ENCODE peak calls at places on chromosomes 12 and 14, in eight cellular contexts. S is cardiac fibroblast, A is foreskin fibroblast, M is GM23338, R is gastrocnemius medialis, B is A549, U is Panc1, F is WERI-Rb-1. H is an unnamed sample.

GRCh38 chr14:88316521-88316920 is 6.5 kb downstream of the KCNK10 start:
- DNase-seq in R (no peak), S (no peak), A (no peak), U (no peak), M (no peak), F (no peak), B (no peak), H (no peak)

GRCh38 chr12:107322063-107322462 is 228.7 kb upstream of the CRY1 start:
- DNase-seq in M (no peak), S (no peak), B (no peak), A (no peak), R (no peak), F (no peak), U (no peak), H (no peak)

GRCh38 chr14:44803239-44803905 is 158.4 kb downstream of the KLHL28 start:
- DNase-seq in S (peak), U (peak), M (peak), F (no peak), R (no peak), A (peak), B (peak), H (peak)

GRCh38 chr12:116236148-116236731 is 41.3 kb downstream of the MED13L start:
- DNase-seq in A (peak), M (peak), F (peak), U (peak), S (peak), B (peak), R (peak), H (peak)

GRCh38 chr12:120292411-120292660 is 633 bp upstream of the RNU4-2 start:
- DNase-seq in S (no peak), M (no peak), A (no peak), U (no peak), B (no peak), F (no peak), R (no peak), H (no peak)

GRCh38 chr12:4567073-4567881 is 5.3 kb downstream of the DYRK4 start:
- DNase-seq in S (no peak), F (no peak), U (no peak), B (no peak), M (no peak), R (no peak), A (no peak), H (no peak)

GRCh38 chr14:96177766-96178377 is 26.8 kb upstream of the BDKRB2 start:
- DNase-seq in R (no peak), M (no peak), S (no peak), B (no peak), F (no peak), U (no peak), A (peak), H (no peak)

GRCh38 chr12:15439459-15439858 is 117.2 kb downstream of the PTPRO start:
- DNase-seq in S (no peak), R (no peak), M (no peak), A (no peak), F (no peak), U (no peak), B (no peak), H (no peak)

GRCh38 chr14:24436355-24437019 is 6.1 kb downstream of the SDR39U1 start:
- DNase-seq in B (peak), R (no peak), M (peak), F (peak), U (no peak), A (peak), S (peak), H (peak)

GRCh38 chr12:51307655-51308593 is 16.1 kb downstream of the BIN2 start:
- DNase-seq in M (no peak), F (no peak), A (peak), R (no peak), U (peak), S (peak), B (peak), H (no peak)

GRCh38 chr12:12925383-12925782 is 26.6 kb downstream of the GPRC5D start:
- DNase-seq in F (no peak), A (no peak), B (no peak), U (no peak), R (no peak), M (no peak), S (no peak), H (no peak)

GRCh38 chr12:120249266-120249874 is 16.2 kb downstream of the PXN start:
- DNase-seq in U (no peak), R (no peak), B (no peak), M (no peak), F (no peak), S (no peak), A (no peak), H (no peak)

GRCh38 chr12:55797068-55797467 is 20.5 kb downstream of the SARNP start:
- DNase-seq in U (no peak), B (peak), F (peak), M (peak), S (peak), A (peak), R (no peak), H (no peak)

GRCh38 chr12:11716794-11717532 is 67.5 kb downstream of the ETV6 start:
- DNase-seq in R (no peak), F (no peak), M (no peak), B (no peak), A (peak), S (peak), U (no peak), H (no peak)

GRCh38 chr12:128259556-128260070 is 7.4 kb upstream of the TMEM132C start:
- DNase-seq in F (peak), B (peak), U (no peak), R (no peak), M (peak), A (no peak), S (peak), H (no peak)

GRCh38 chr12:50246873-50247612 is 36.3 kb downstream of the LIMA1 start:
- DNase-seq in U (peak), S (peak), F (no peak), B (peak), M (no peak), A (peak), R (peak), H (peak)

GRCh38 chr12:22526836-22527235 is 17.5 kb downstream of the C2CD5 start:
- DNase-seq in R (no peak), S (no peak), F (no peak), M (no peak), B (no peak), U (no peak), A (no peak), H (no peak)

GRCh38 chr12:132754555-132754954 is 7.1 kb downstream of the ANKLE2 start:
- DNase-seq in U (no peak), S (no peak), R (no peak), F (no peak), M (peak), A (no peak), B (peak), H (no peak)

GRCh38 chr14:49954171-49954631 is 61.3 kb downstream of the ARF6 start:
- DNase-seq in A (peak), R (peak), F (no peak), B (peak), S (peak), U (no peak), M (no peak), H (no peak)

GRCh38 chr14:49951946-49952345 is 59.1 kb downstream of the ARF6 start:
- DNase-seq in R (no peak), A (no peak), S (no peak), U (no peak), M (no peak), F (no peak), B (no peak), H (no peak)

GRCh38 chr14:49946320-49947141 is 53.6 kb downstream of the ARF6 start:
- DNase-seq in U (peak), R (no peak), M (no peak), A (peak), B (peak), S (peak), F (no peak), H (peak)

GRCh38 chr14:49953196-49953595 is 60.3 kb downstream of the ARF6 start:
- DNase-seq in U (no peak), F (no peak), S (no peak), B (no peak), R (no peak), A (no peak), M (no peak), H (no peak)

GRCh38 chr14:49950275-49951250 is 57.7 kb downstream of the ARF6 start:
- DNase-seq in U (no peak), A (no peak), F (no peak), B (no peak), R (no peak), S (peak), M (no peak), H (no peak)
- H3K4me3 ChIP-seq in U (no peak), A (no peak), F (no peak), B (no peak), R (no peak), S (no peak), M (no peak), H (no peak)

GRCh38 chr12:98224584-98225221 is 290.7 kb upstream of the TMPO start:
- DNase-seq in M (no peak), A (no peak), F (no peak), R (no peak), B (no peak), S (no peak), U (no peak), H (no peak)

GRCh38 chr12:98232753-98233385 is 282.5 kb upstream of the TMPO start:
- DNase-seq in A (no peak), B (no peak), M (no peak), F (no peak), U (no peak), R (no peak), S (no peak), H (no peak)

GRCh38 chr12:98229539-98229921 is 285.9 kb upstream of the TMPO start:
- DNase-seq in B (no peak), A (no peak), R (no peak), M (no peak), S (no peak), U (no peak), F (no peak), H (no peak)

GRCh38 chr12:98228619-98229538 is 286.5 kb upstream of the TMPO start:
- DNase-seq in U (no peak), M (no peak), S (no peak), B (no peak), R (no peak), A (no peak), F (no peak), H (no peak)

GRCh38 chr12:98227162-98227561 is 288.2 kb upstream of the TMPO start:
- DNase-seq in B (peak), F (peak), S (peak), R (no peak), M (peak), U (no peak), A (no peak), H (no peak)
- TF ChIP-seq CTCF in B (peak), F (peak), S (peak), R (no peak), M (peak), U (peak), A (peak), H (peak)

DNA sequence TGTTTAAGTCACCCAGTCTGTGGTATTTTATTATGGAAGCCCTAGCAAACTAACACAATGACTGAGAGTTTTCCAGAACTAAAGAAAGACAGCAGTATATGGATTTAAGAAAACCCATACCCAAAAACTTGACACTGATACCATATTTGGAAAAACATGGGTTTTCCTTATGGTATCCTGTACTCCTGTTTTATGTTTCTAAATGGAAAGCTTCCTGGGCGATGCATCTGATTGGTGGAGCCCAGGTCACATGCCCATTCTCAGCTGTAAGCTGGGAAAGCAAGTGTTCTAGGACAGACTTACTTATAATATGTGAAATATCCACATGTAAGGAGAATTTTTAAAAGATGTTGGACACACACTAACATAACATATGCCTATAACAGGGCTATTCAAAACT is 4.5 kb upstream of the RNASE4 start:
- DNase-seq in R (no peak), S (peak), B (peak), A (no peak), U (peak), F (no peak), M (peak), H (no peak)
- H3K4me3 ChIP-seq in R (no peak), S (no peak), B (no peak), A (no peak), U (peak), F (no peak), M (peak), H (no peak)

DNA sequence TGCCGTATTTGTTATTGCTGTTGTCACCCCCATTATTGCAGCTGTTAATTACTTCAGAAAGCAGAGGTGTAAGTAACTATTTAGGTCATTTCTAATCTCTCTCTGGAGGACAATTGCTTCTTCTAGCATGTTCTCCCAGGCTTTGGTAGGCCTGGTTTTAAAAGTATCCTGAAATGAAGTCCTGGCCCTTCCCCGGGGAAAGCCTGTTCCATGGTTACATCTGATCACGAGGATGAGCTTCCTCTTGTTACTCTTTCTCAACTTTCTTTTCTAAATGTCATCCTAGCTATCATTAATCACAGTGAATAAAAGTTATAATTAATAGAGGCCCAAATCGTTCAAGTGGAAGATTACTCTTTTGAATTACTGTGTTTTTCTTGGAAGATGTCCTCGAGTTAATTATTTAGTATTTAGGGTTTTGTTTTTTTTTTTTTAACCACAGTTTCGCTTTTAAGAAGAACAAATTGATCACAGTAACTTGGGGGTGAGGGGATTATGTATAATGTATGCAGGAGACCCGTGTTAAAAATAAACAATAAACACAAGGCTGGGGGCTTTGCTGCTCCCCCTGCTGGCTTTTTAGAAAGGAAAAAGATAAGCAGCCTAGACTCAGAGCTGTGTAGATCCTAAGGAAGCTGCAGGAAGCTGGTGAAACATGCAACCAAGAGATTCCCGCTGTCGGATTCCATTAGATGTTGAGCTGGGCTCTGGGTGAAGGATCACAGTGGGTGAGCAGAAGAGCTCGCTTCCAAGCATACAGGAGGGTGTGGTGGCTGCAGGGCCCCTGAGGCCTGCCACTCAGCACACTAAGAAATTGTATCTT is 420.1 kb downstream of the FUT8 start:
- DNase-seq in A (no peak), F (no peak), S (peak), U (no peak), B (no peak), R (no peak), M (peak), H (no peak)
- TF ChIP-seq CTCF in A (peak), F (peak), S (peak), U (peak), B (peak), R (no peak), M (peak), H (peak)

GRCh38 chr12:124686001-124686884 is 118.8 kb upstream of the NCOR2 start:
- DNase-seq in R (no peak), S (peak), A (peak), F (no peak), U (no peak), M (no peak), B (peak), H (no peak)
- H3K4me3 ChIP-seq in R (no peak), S (no peak), A (no peak), F (no peak), U (no peak), M (no peak), B (no peak), H (no peak)

DNA sequence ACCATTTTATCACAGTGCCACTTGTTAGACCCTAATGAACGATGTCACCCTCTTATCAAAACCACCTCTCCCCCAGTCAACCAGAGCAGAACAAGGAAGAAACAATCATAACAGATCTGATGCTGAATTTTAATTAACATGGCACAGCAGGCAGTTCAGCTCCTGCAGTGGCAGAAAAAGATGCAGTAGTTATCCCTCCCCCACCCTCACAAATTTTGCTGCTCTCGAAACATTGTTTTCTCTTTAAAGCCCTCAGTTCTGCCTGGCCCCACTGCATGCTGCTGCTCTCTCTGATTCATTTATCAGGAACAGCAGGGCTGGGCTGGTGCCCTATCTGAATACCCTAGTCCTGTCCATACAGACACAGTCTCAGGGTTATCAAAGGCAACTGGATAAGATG is 12.3 kb downstream of the CCDC175 start:
- DNase-seq in B (no peak), R (no peak), U (no peak), A (no peak), M (peak), S (no peak), F (no peak), H (no peak)
- TF ChIP-seq CTCF in B (no peak), R (no peak), U (no peak), A (no peak), M (no peak), S (no peak), F (no peak), H (no peak)